ENCODE peak calls at places on chromosomes 11 and 22, in eight cellular contexts. J is brain microvascular endothelial cell; P is effector memory CD4-positive, alpha-beta T cell; Z is fibroblast of the aortic adventitia; I is AG09309; N is thoracic aorta; D is SK-N-SH; C is astrocyte of the spinal cord. E is an unnamed sample.

GRCh38 chr11:27118371-27118770 is 77.8 kb downstream of the BBOX1 start:
- DNase-seq in I (no peak), C (no peak), J (no peak), Z (peak; percentile 18), P (no peak), D (no peak), N (no peak), E (no peak)

GRCh38 chr22:19691721-19692341 is 22.5 kb upstream of the SEPTIN5 start:
- DNase-seq in P (no peak), N (no peak), Z (peak; percentile 52), I (no peak), D (no peak), J (peak; percentile 44), C (peak; percentile 74), E (peak; percentile 57)

GRCh38 chr11:70868341-70868885 is 384.0 kb downstream of the SHANK2 start:
- DNase-seq in P (no peak), J (no peak), D (no peak), C (no peak), N (no peak), I (no peak), Z (no peak), E (no peak)

GRCh38 chr11:68296344-68297051 is 15.9 kb upstream of the LRP5 start:
- DNase-seq in Z (no peak), I (no peak), N (no peak), P (no peak), D (no peak), C (no peak), J (no peak), E (no peak)

GRCh38 chr11:22875869-22876473 is 15.7 kb upstream of the CCDC179 start:
- DNase-seq in C (peak; percentile 87), Z (peak; percentile 88), I (peak; percentile 59), J (peak; percentile 85), N (peak; percentile 17), D (peak; percentile 50), P (peak; percentile 41), E (peak; percentile 5)

GRCh38 chr11:19502691-19503253 is 209.9 kb upstream of the NAV2 start:
- DNase-seq in P (no peak), C (no peak), D (no peak), Z (no peak), I (no peak), J (no peak), N (no peak), E (no peak)

GRCh38 chr11:74754507-74755255 is 6.0 kb downstream of the RNF169 start:
- DNase-seq in D (no peak), I (peak; percentile 58), N (no peak), C (peak; percentile 81), Z (peak; percentile 85), P (no peak), J (peak; percentile 53), E (no peak)

GRCh38 chr22:28048529-28048928 is 129.5 kb upstream of the PITPNB start:
- DNase-seq in N (no peak), P (no peak), I (no peak), C (no peak), J (no peak), D (no peak), Z (no peak), E (no peak)

GRCh38 chr11:92697461-92698314 is 271.8 kb upstream of the MTNR1B start:
- DNase-seq in N (no peak), C (peak; percentile 29), J (no peak), P (no peak), I (no peak), D (peak; percentile 15), Z (peak; percentile 9), E (no peak)

GRCh38 chr11:115488945-115489344 is 15.3 kb downstream of the CADM1 start:
- DNase-seq in N (no peak), C (peak; percentile 68), J (peak; percentile 1), D (no peak), P (no peak), I (peak; percentile 48), Z (no peak), E (no peak)

GRCh38 chr11:117946842-117947526 is 17.8 kb upstream of the TMPRSS13 start:
- DNase-seq in C (peak; percentile 86), D (peak; percentile 85), I (peak; percentile 74), N (peak; percentile 41), J (peak; percentile 84), P (peak; percentile 76), Z (peak; percentile 93), E (peak; percentile 85)

GRCh38 chr22:30074994-30075393 is 5.3 kb upstream of the HORMAD2 start:
- DNase-seq in P (no peak), J (no peak), Z (no peak), D (no peak), I (no peak), C (no peak), N (no peak), E (no peak)

GRCh38 chr11:110367571-110367970 is 62.2 kb upstream of the FDX1 start:
- DNase-seq in I (no peak), P (no peak), N (no peak), J (no peak), Z (peak; percentile 45), D (no peak), C (no peak), E (no peak)

GRCh38 chr22:45994516-45995404 is 17.8 kb upstream of the WNT7B start:
- DNase-seq in C (peak; percentile 49), N (no peak), I (no peak), J (no peak), P (peak; percentile 70), D (peak; percentile 88), Z (peak; percentile 68), E (peak; percentile 73)

GRCh38 chr11:2289350-2289749 is 12.4 kb downstream of the C11orf21 start:
- DNase-seq in I (no peak), C (no peak), D (no peak), P (no peak), N (no peak), J (no peak), Z (no peak), E (no peak)

GRCh38 chr11:62688481-62688880 is 849 bp downstream of the LRRN4CL start:
- DNase-seq in I (no peak), N (no peak), C (no peak), Z (peak; percentile 39), P (no peak), D (no peak), J (no peak), E (no peak)

GRCh38 chr11:116109228-116109627 is 605.0 kb upstream of the CADM1 start:
- DNase-seq in P (no peak), N (no peak), J (peak; percentile 27), C (peak; percentile 40), Z (no peak), I (no peak), D (no peak), E (peak; percentile 76)

GRCh38 chr11:45881708-45882368 is 3.6 kb upstream of the MAPK8IP1 start:
- DNase-seq in P (no peak), C (no peak), J (no peak), D (peak; percentile 55), N (no peak), Z (no peak), I (no peak), E (no peak)

GRCh38 chr11:4605057-4605456 is 3.0 kb downstream of the TRIM68 start:
- DNase-seq in J (no peak), Z (no peak), D (no peak), C (no peak), I (no peak), P (no peak), N (no peak), E (no peak)

GRCh38 chr11:64449381-64450167 is 90.6 kb downstream of the RPS6KA4 start:
- DNase-seq in N (no peak), I (no peak), J (peak; percentile 58), P (peak; percentile 47), D (peak; percentile 89), Z (peak; percentile 46), C (peak; percentile 22), E (peak; percentile 58)

GRCh38 chr11:126181939-126182730 is 29.3 kb downstream of the RPUSD4 start:
- DNase-seq in C (no peak), N (no peak), J (no peak), P (no peak), I (no peak), D (no peak), Z (no peak), E (no peak)

GRCh38 chr22:46110215-46110614 is 40.1 kb upstream of the PPARA start:
- DNase-seq in D (no peak), J (peak; percentile 24), C (no peak), I (no peak), P (no peak), N (no peak), Z (no peak), E (peak; percentile 61)

GRCh38 chr11:8813658-8814057 is 97.3 kb upstream of the AKIP1 start:
- DNase-seq in Z (peak; percentile 91), D (peak; percentile 78), J (peak; percentile 75), N (peak; percentile 26), I (no peak), C (peak; percentile 87), P (peak; percentile 3), E (peak; percentile 72)

GRCh38 chr11:77959434-77959833 is 35.0 kb downstream of the INTS4 start:
- DNase-seq in N (no peak), D (no peak), C (no peak), P (no peak), J (no peak), Z (peak; percentile 74), I (no peak), E (no peak)
- H3K4me3 ChIP-seq in N (no peak overlapping the region), D (no peak overlapping the region), C (no peak overlapping the region), P (no peak overlapping the region), J (no peak overlapping the region), Z (no peak overlapping the region), I (no peak overlapping the region), E (no peak overlapping the region)

GRCh38 chr22:43262990-43263644 is 76.2 kb upstream of the TTLL12 start:
- DNase-seq in D (no peak), P (peak; percentile 31), J (peak; percentile 48), I (no peak), N (no peak), Z (no peak), C (no peak), E (no peak)

GRCh38 chr22:43260818-43261217 is 73.9 kb upstream of the TTLL12 start:
- DNase-seq in P (no peak), C (no peak), I (no peak), D (no peak), Z (no peak), J (peak; percentile 34), N (no peak), E (no peak)

GRCh38 chr22:43267332-43267731 is 75.8 kb downstream of the SCUBE1 start:
- DNase-seq in P (no peak), C (no peak), I (no peak), N (no peak), J (no peak), Z (no peak), D (no peak), E (no peak)

GRCh38 chr22:43266117-43266516 is 77.1 kb downstream of the SCUBE1 start:
- DNase-seq in J (no peak), D (no peak), I (no peak), C (no peak), N (no peak), Z (no peak), P (no peak), E (no peak)

GRCh38 chr22:43263645-43264514 is 76.9 kb upstream of the TTLL12 start:
- DNase-seq in Z (peak; percentile 73), D (peak; percentile 66), N (no peak), J (peak; percentile 96), P (peak; percentile 64), C (peak; percentile 64), I (peak; percentile 5), E (no peak)
- H3K4me3 ChIP-seq in Z (no peak overlapping the region), D (no peak overlapping the region), N (peak overlapping the region; percentile 15), J (no peak overlapping the region), P (peak overlapping the region; percentile 46), C (no peak overlapping the region), I (no peak overlapping the region), E (no peak overlapping the region)

GRCh38 chr11:13135385-13136271 is 126.5 kb downstream of the RASSF10 start:
- DNase-seq in Z (peak; percentile 84), I (no peak), C (peak; percentile 96), P (no peak), D (no peak), N (no peak), J (peak; percentile 81), E (no peak)
- H3K4me3 ChIP-seq in Z (no peak overlapping the region), I (no peak overlapping the region), C (no peak overlapping the region), P (no peak overlapping the region), D (no peak overlapping the region), N (no peak overlapping the region), J (no peak overlapping the region), E (no peak overlapping the region)

GRCh38 chr22:23450434-23450795 is 129.7 kb downstream of the IGLL1 start:
- DNase-seq in N (no peak), P (no peak), C (no peak), J (no peak), Z (no peak), D (no peak), I (no peak), E (no peak)
- H3K4me3 ChIP-seq in N (no peak overlapping the region), P (no peak overlapping the region), C (no peak overlapping the region), J (no peak overlapping the region), Z (no peak overlapping the region), D (no peak overlapping the region), I (no peak overlapping the region), E (no peak overlapping the region)

E was measured in MG63.